ENCODE peak calls at places on chromosomes 11 and 22, in seven cellular contexts. V is naive thymus-derived CD8-positive, alpha-beta T cell; F is activated CD4-positive, alpha-beta T cell treated with anti-CD3 and anti-CD28 coated beads for 36 hours; Y is activated CD8-positive, alpha-beta T cell treated with anti-CD3 and anti-CD28 coated beads for 36 hours; I is GM12878; Z is gastroesophageal sphincter; L is CD8-positive, alpha-beta T cell. B is an unnamed sample.

GRCh38 chr11:59849129-59849528 is 3.8 kb upstream of the CBLIF start:
- ATAC-seq in V (no peak), F (no peak), Y (no peak), I (no peak), Z (no peak), L (no peak), B (no peak)

GRCh38 chr11:65660038-65660437 is 2.7 kb downstream of the RELA start:
- ATAC-seq in V (no peak), F (no peak), Y (no peak), I (no peak), Z (no peak), L (no peak), B (no peak)

GRCh38 chr11:2036863-2037486 is 39.3 kb upstream of the H19 start:
- ATAC-seq in V (peak), F (peak), Y (peak), I (peak), Z (no peak), L (peak), B (peak)

GRCh38 chr22:37418627-37419369 is 8.5 kb downstream of the ELFN2 start:
- ATAC-seq in V (no peak), F (no peak), Y (no peak), I (no peak), Z (no peak), L (no peak), B (no peak)

GRCh38 chr11:95282337-95282751 is 51.3 kb upstream of the SESN3 start:
- ATAC-seq in V (no peak), F (no peak), Y (no peak), I (no peak), Z (peak), L (no peak), B (no peak)

GRCh38 chr11:111833524-111833923 is 37.9 kb downstream of the ALG9 start:
- ATAC-seq in V (no peak), F (no peak), Y (no peak), I (no peak), Z (no peak), L (no peak), B (no peak)

GRCh38 chr11:66843776-66844495 is 695 bp downstream of the RCE1 start:
- ATAC-seq in V (no peak), F (no peak), Y (no peak), I (no peak), Z (no peak), L (no peak), B (no peak)

GRCh38 chr11:35605691-35606090 is 12.6 kb upstream of the FJX1 start:
- ATAC-seq in V (no peak), F (no peak), Y (no peak), I (no peak), Z (no peak), L (no peak), B (no peak)

GRCh38 chr11:117071344-117071787 is 26.9 kb downstream of the SIK3 start:
- ATAC-seq in V (no peak), F (no peak), Y (no peak), I (no peak), Z (no peak), L (no peak), B (no peak)

GRCh38 chr11:111871693-111872161 is 346 bp upstream of the ALG9 start:
- ATAC-seq in V (no peak), F (no peak), Y (no peak), I (no peak), Z (no peak), L (no peak), B (no peak)

GRCh38 chr11:36014499-36014898 is 70.6 kb downstream of the LDLRAD3 start:
- ATAC-seq in V (no peak), F (no peak), Y (no peak), I (peak), Z (no peak), L (no peak), B (no peak)

GRCh38 chr11:19512621-19513020 is 200.0 kb upstream of the NAV2 start:
- ATAC-seq in V (no peak), F (no peak), Y (no peak), I (no peak), Z (no peak), L (no peak), B (no peak)

GRCh38 chr11:68004551-68005335 is 846 bp upstream of the UNC93B1 start:
- ATAC-seq in V (no peak), F (no peak), Y (no peak), I (no peak), Z (no peak), L (no peak), B (no peak)

B was measured in activated T-helper 17 cell treated with anti-CD3 and anti-CD28 coated beads, Interleukin-2, amount 50 U/mL, for 72 hours.